ENCODE peak calls at places on chromosomes 3 and 15, in ten cellular contexts. S is left lung, K is right atrium auricular region, X is tibial nerve, Q is upper lobe of left lung, L is neural progenitor cell, W is fibroblast of lung, E is HepG2, R is heart right ventricle, Y is heart left ventricle. D is an unnamed sample. For H3K27me3 and H3K4me1, the result is how much of the 10 kb centered on the place peaks cover.

GRCh38 chr3:41237907-41238306 is 38.6 kb downstream of the CTNNB1 start:
- DNase-seq in K (no peak), X (no peak), W (no peak), L (no peak), Y (no peak), R (no peak), S (no peak), E (no peak), Q (no peak), D (no peak)

GRCh38 chr3:36763111-36763849 is 1.1 kb downstream of the DCLK3 start:
- DNase-seq in K (no peak), R (no peak), E (no peak), Q (no peak), W (no peak), S (no peak), X (no peak), Y (no peak), L (no peak), D (no peak)

GRCh38 chr3:179672918-179673317 is 20.1 kb downstream of the USP13 start:
- DNase-seq in Y (no peak), W (no peak), L (no peak), R (no peak), K (no peak), X (no peak), S (no peak), E (no peak), Q (peak), D (no peak)

GRCh38 chr15:58546635-58547627 is 115.1 kb downstream of the LIPC start:
- DNase-seq in Q (no peak), W (peak), Y (peak), R (peak), S (peak), E (peak), L (no peak), X (no peak), K (peak), D (no peak)

GRCh38 chr3:182258538-182259177 is 534.6 kb upstream of the ATP11B start:
- DNase-seq in X (no peak), E (peak), K (no peak), Y (no peak), L (peak), Q (no peak), S (no peak), W (peak), R (no peak), D (peak)

GRCh38 chr3:182794806-182795369 is 1.6 kb downstream of the ATP11B start:
- DNase-seq in Y (no peak), W (no peak), R (no peak), L (no peak), S (no peak), Q (no peak), E (no peak), K (no peak), X (no peak), D (no peak)

GRCh38 chr3:175741951-175742350 is 882.8 kb downstream of the NAALADL2 start:
- DNase-seq in W (peak), Y (no peak), S (no peak), R (no peak), K (no peak), E (no peak), Q (no peak), X (no peak), L (no peak), D (no peak)

GRCh38 chr3:99066863-99067262 is 165.4 kb upstream of the DCBLD2 start:
- DNase-seq in Q (no peak), Y (no peak), K (no peak), E (no peak), W (no peak), R (no peak), X (no peak), L (no peak), S (no peak), D (no peak)

GRCh38 chr3:189637755-189638154 is 6.6 kb downstream of the TP63 start:
- DNase-seq in Y (no peak), L (no peak), Q (no peak), E (no peak), K (no peak), W (no peak), S (no peak), X (no peak), R (no peak), D (no peak)

GRCh38 chr15:60590935-60591490 is 112.1 kb upstream of the ICE2 start:
- DNase-seq in S (peak), L (peak), K (peak), Q (peak), E (peak), Y (peak), W (peak), R (peak), X (peak), D (peak)

GRCh38 chr3:9815986-9816385 is 5.9 kb downstream of the TTLL3 start:
- DNase-seq in X (no peak), L (no peak), K (no peak), R (no peak), W (no peak), S (no peak), E (no peak), Y (peak), Q (no peak), D (no peak)

GRCh38 chr3:38036906-38037305 is 2.1 kb upstream of the DLEC1 start:
- DNase-seq in Y (no peak), X (no peak), S (no peak), W (no peak), E (no peak), L (no peak), K (no peak), R (no peak), Q (no peak), D (no peak)

GRCh38 chr15:86570738-86571137 is 491.1 kb downstream of the AGBL1 start:
- DNase-seq in R (no peak), S (no peak), W (no peak), L (no peak), K (no peak), Y (peak), X (no peak), E (no peak), Q (no peak), D (no peak)

GRCh38 chr15:50968353-50968752 is 59.9 kb downstream of the AP4E1 start:
- DNase-seq in Y (no peak), R (no peak), S (no peak), X (no peak), W (peak), Q (no peak), K (no peak), L (no peak), E (no peak), D (no peak)

GRCh38 chr15:40354408-40355171 is 3.4 kb upstream of the DISP2 start:
- DNase-seq in S (no peak), Y (peak), Q (no peak), R (no peak), W (peak), E (no peak), X (no peak), L (peak), K (no peak), D (peak)

GRCh38 chr3:11913316-11913715 is 66.6 kb upstream of the TAMM41 start:
- DNase-seq in Q (no peak), Y (no peak), X (no peak), L (no peak), K (no peak), W (no peak), R (no peak), S (no peak), E (no peak), D (no peak)

GRCh38 chr3:45664558-45664957 is 24.6 kb upstream of the SACM1L start:
- DNase-seq in L (no peak), S (no peak), X (no peak), K (no peak), E (peak), Y (no peak), W (no peak), Q (peak), R (no peak), D (no peak)

GRCh38 chr3:87191175-87191574 is 35.9 kb upstream of the CHMP2B start:
- DNase-seq in Y (no peak), Q (no peak), W (no peak), L (no peak), R (no peak), X (no peak), S (no peak), K (no peak), E (no peak), D (no peak)

GRCh38 chr3:157311633-157312365 is 124.9 kb upstream of the PTX3 start:
- DNase-seq in S (no peak), L (no peak), E (no peak), W (peak), K (no peak), X (no peak), R (no peak), Q (no peak), Y (no peak), D (no peak)

GRCh38 chr15:88703533-88703932 is 64.7 kb downstream of the ISG20 start:
- DNase-seq in E (no peak), Q (no peak), S (no peak), X (no peak), L (no peak), R (no peak), W (no peak), K (no peak), Y (no peak), D (no peak)

GRCh38 chr15:94671845-94672524 is 440.6 kb downstream of the MCTP2 start:
- DNase-seq in S (no peak), E (no peak), R (no peak), Y (peak), W (peak), X (peak), Q (no peak), L (peak), K (no peak), D (no peak)

GRCh38 chr15:90219421-90220141 is 14.2 kb downstream of the CIB1 start:
- DNase-seq in R (no peak), Y (no peak), Q (peak), S (no peak), E (no peak), L (peak), W (no peak), K (no peak), X (no peak), D (no peak)

GRCh38 chr3:193400304-193400703 is 21.8 kb upstream of the ATP13A5 start:
- DNase-seq in X (no peak), K (no peak), Y (no peak), E (no peak), L (no peak), Q (no peak), S (no peak), R (no peak), W (peak), D (no peak)

GRCh38 chr3:30631237-30631961 is 25.0 kb downstream of the TGFBR2 start:
- DNase-seq in E (peak), S (no peak), L (no peak), Q (no peak), K (no peak), W (peak), R (no peak), Y (no peak), X (no peak), D (no peak)

GRCh38 chr3:65856907-65857306 is 181.8 kb downstream of the MAGI1 start:
- DNase-seq in E (peak), Y (no peak), R (no peak), L (no peak), K (no peak), S (no peak), X (no peak), W (no peak), Q (no peak), D (no peak)

GRCh38 chr3:10495003-10495402 is 10.4 kb downstream of the ATP2B2 start:
- DNase-seq in K (no peak), W (peak), X (no peak), R (peak), S (peak), Y (peak), Q (peak), E (peak), L (no peak), D (peak)

GRCh38 chr3:121096968-121097367 is 189.0 kb downstream of the STXBP5L start:
- DNase-seq in R (no peak), S (no peak), E (no peak), Q (no peak), W (no peak), Y (no peak), L (peak), X (no peak), K (no peak), D (no peak)

GRCh38 chr15:71448688-71449114 is 333.4 kb downstream of the THSD4 start:
- DNase-seq in Y (no peak), S (no peak), K (no peak), E (peak), L (peak), R (peak), X (peak), Q (no peak), W (peak), D (peak)

DNA sequence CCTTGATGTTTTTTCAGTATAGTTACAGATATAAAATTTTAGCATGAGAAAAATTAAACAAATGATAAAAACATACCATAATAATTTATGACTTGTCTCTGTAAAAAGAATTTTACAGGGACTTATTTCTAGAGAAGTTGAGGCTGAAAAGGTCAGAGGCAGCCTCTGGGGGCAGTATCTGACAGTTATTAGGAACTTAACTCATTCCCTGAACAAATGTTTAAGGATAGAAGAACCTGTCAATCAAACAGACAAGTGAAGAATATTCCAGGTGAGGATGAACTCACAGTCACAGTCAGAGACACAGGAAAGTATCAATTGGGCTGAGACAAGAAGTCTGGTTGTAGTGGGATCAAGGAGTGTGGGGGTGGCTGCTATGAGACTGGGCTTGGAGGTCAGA is 7.3 kb downstream of the MYLK start:
- DNase-seq in Q (no peak), K (no peak), X (no peak), Y (no peak), L (no peak), R (no peak), S (no peak), W (no peak), E (peak), D (no peak)
- TF ChIP-seq CTCF in Q (no peak), K (no peak), X (no peak), Y (no peak), L (peak), R (no peak), S (no peak), W (no peak), E (no peak), D (peak)

GRCh38 chr3:135454890-135455289 is 510.6 kb upstream of the PPP2R3A start:
- DNase-seq in R (no peak), S (no peak), K (no peak), Q (no peak), X (no peak), W (no peak), L (no peak), E (no peak), Y (no peak), D (no peak)

GRCh38 chr3:135453333-135453732 is 512.2 kb upstream of the PPP2R3A start:
- DNase-seq in W (no peak), S (no peak), L (no peak), E (no peak), K (no peak), Q (no peak), R (no peak), X (no peak), Y (no peak), D (no peak)

GRCh38 chr3:135456182-135456790 is 509.2 kb upstream of the PPP2R3A start:
- DNase-seq in E (no peak), S (no peak), L (peak), R (no peak), Y (no peak), K (no peak), Q (no peak), X (no peak), W (no peak), D (no peak)

GRCh38 chr3:135460273-135460672 is 505.3 kb upstream of the PPP2R3A start:
- DNase-seq in R (no peak), W (no peak), L (no peak), Y (no peak), E (no peak), K (no peak), X (no peak), S (no peak), Q (no peak), D (no peak)

GRCh38 chr3:135458539-135458938 is 507.0 kb upstream of the PPP2R3A start:
- DNase-seq in L (no peak), E (no peak), R (no peak), Y (no peak), W (no peak), Q (no peak), K (no peak), X (no peak), S (no peak), D (no peak)
- H3K27me3 ChIP-seq in L (under half), E (under half), R (half or more), Y (under half), W (under half), Q (under half), K (under half), X (under half), S (under half), D (under half)

GRCh38 chr3:185714085-185714484 is 110.8 kb downstream of the IGF2BP2 start:
- DNase-seq in S (no peak), W (no peak), R (no peak), Q (no peak), Y (no peak), E (no peak), L (no peak), X (no peak), K (no peak), D (no peak)
- H3K4me1 ChIP-seq in S (under half), W (under half), R (under half), Q (under half), Y (under half), E (half or more), L (half or more), X (under half), K (under half), D (half or more)

GRCh38 chr3:58254144-58254543 is 16.6 kb downstream of the ABHD6 start:
- DNase-seq in Y (no peak), X (no peak), S (no peak), K (no peak), W (no peak), L (no peak), Q (no peak), R (no peak), E (no peak), D (no peak)

GRCh38 chr3:58250093-58250707 is 12.6 kb downstream of the ABHD6 start:
- DNase-seq in K (no peak), Q (no peak), S (no peak), E (no peak), L (no peak), Y (no peak), X (no peak), W (no peak), R (no peak), D (no peak)

GRCh38 chr3:58246148-58247051 is 8.8 kb downstream of the ABHD6 start:
- DNase-seq in S (no peak), Y (peak), R (no peak), E (no peak), K (no peak), X (no peak), W (no peak), Q (no peak), L (no peak), D (peak)

GRCh38 chr3:58251653-58252052 is 14.1 kb downstream of the ABHD6 start:
- DNase-seq in X (no peak), Q (no peak), E (no peak), W (no peak), S (no peak), L (no peak), K (no peak), R (no peak), Y (no peak), D (no peak)

GRCh38 chr3:58249358-58250092 is 11.9 kb downstream of the ABHD6 start:
- DNase-seq in R (no peak), E (peak), X (no peak), Y (no peak), S (no peak), K (no peak), W (no peak), Q (peak), L (peak), D (peak)
- TF ChIP-seq CTCF in R (peak), E (no peak), X (no peak), Y (peak), S (no peak), K (no peak), W (no peak), Q (no peak), L (peak), D (peak)

GRCh38 chr3:128040041-128040440 is 12.2 kb upstream of the SEC61A1 start:
- DNase-seq in Q (no peak), W (no peak), K (no peak), Y (no peak), R (no peak), E (no peak), L (no peak), S (no peak), X (no peak), D (no peak)
- H3K27me3 ChIP-seq in Q (under half), W (under half), K (under half), Y (under half), R (under half), E (under half), L (half or more), S (under half), X (under half), D (under half)

DNA sequence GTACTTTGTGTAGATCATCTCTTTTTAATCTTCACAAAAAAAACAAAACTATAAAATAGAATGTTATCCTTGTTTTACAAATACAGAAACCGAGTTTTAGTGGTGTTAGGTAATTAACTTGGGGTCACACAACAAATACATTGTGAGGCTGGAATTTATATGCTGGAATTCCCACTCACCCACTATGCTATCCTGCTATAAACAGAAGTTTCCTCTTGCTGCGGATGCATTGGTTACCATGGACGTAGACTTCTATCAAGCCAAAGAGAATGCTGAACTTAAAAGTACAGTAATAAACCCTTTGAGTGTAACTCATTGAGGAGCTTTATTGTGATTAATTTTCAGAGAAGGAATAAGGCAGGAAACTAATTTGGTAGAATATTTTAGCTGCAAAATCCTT is 9.2 kb downstream of the SNAP23 start:
- DNase-seq in Y (no peak), X (no peak), R (no peak), Q (no peak), W (peak), E (no peak), K (no peak), L (no peak), S (no peak), D (no peak)
- H3K4me1 ChIP-seq in Y (half or more), X (under half), R (half or more), Q (half or more), W (under half), E (under half), K (under half), L (under half), S (half or more), D (under half)

DNA sequence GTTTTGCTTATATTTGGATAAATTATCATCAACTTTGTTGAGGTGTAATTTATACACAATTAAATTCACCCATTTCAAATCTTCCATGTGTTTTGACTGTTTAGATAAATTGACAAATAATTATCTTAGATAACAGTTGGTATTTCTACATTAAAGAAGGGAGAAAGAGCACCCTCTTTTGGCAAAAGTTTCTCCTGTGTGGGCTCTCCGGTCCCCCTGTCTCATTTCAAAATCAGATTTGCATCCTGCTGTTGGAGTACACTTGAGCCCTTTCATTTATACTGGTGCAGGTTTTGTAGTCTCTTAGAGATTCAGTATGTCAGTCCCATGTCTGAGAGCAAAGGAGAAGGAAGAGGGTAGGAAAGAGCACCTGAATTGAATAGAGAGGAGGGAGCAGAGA is 49.4 kb downstream of the NKIRAS1 start:
- DNase-seq in W (no peak), S (no peak), L (no peak), X (no peak), E (no peak), R (no peak), K (no peak), Y (no peak), Q (no peak), D (no peak)
- TF ChIP-seq CTCF in W (no peak), S (no peak), L (peak), X (no peak), E (no peak), R (no peak), K (no peak), Y (no peak), Q (no peak), D (no peak)

DNA sequence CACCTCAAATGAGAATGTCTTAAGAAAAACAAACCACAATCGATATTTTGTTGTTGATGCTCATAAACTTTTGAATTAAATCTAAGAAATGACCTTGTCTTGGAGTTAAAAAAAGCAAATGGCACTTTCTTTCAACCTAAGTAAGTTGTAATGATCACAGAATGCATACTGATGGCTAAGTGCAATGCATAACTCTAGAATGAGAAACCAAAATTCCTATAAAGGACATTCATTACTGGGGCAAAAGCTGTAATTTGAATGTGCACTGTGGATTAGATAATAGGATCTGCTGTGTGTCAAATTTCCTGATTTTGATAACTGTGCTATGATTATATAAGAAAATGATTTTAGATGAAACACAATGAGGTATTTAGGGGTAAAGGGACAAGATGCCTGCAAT is 14.3 kb downstream of the SIAH2 start:
- DNase-seq in X (no peak), S (no peak), L (no peak), E (no peak), Q (no peak), R (no peak), Y (no peak), K (no peak), W (peak), D (no peak)
- H3K27me3 ChIP-seq in X (under half), S (under half), L (under half), E (under half), Q (under half), R (under half), Y (under half), K (under half), W (under half), D (under half)

GRCh38 chr15:68637755-68638405 is 59.1 kb downstream of the CORO2B start:
- DNase-seq in L (no peak), R (peak), Y (peak), S (no peak), Q (peak), X (peak), E (no peak), K (peak), W (no peak), D (no peak)
- H3K4me1 ChIP-seq in L (under half), R (half or more), Y (half or more), S (under half), Q (under half), X (under half), E (under half), K (under half), W (half or more), D (under half)

D was measured in Caco-2.